ENCODE peak calls at places on chromosomes 1 and 21, in seven cellular contexts. One of them, this sample, is unnamed.

GRCh38 chr21:25903599-25903998 is 168.8 kb downstream of the GABPA start:
- DNase-seq in transverse colon: no peak
- DNase-seq in GM12892: no peak
- DNase-seq in H1: no peak
- DNase-seq in endothelial cell of umbilical vein: no peak
- DNase-seq in stomach: no peak
- DNase-seq in suprapubic skin: no peak
- DNase-seq in this sample: no peak

GRCh38 chr1:76336951-76337371 is 262.4 kb downstream of the ST6GALNAC3 start:
- DNase-seq in suprapubic skin: no peak
- DNase-seq in H1: no peak
- DNase-seq in transverse colon: peak
- DNase-seq in stomach: no peak
- DNase-seq in endothelial cell of umbilical vein: no peak
- DNase-seq in GM12892: no peak
- DNase-seq in this sample: no peak

GRCh38 chr1:172837816-172838680 is 179.1 kb downstream of the FASLG start:
- DNase-seq in endothelial cell of umbilical vein: no peak
- DNase-seq in transverse colon: no peak
- DNase-seq in stomach: no peak
- DNase-seq in H1: no peak
- DNase-seq in suprapubic skin: no peak
- DNase-seq in GM12892: no peak
- DNase-seq in this sample: no peak

GRCh38 chr1:7331926-7332535 is 439.1 kb upstream of the VAMP3 start:
- DNase-seq in stomach: no peak
- DNase-seq in transverse colon: no peak
- DNase-seq in H1: no peak
- DNase-seq in endothelial cell of umbilical vein: no peak
- DNase-seq in GM12892: no peak
- DNase-seq in suprapubic skin: peak
- DNase-seq in this sample: no peak

GRCh38 chr1:54864460-54865208 is 22.4 kb downstream of the DHCR24 start:
- DNase-seq in suprapubic skin: no peak
- DNase-seq in transverse colon: no peak
- DNase-seq in endothelial cell of umbilical vein: no peak
- DNase-seq in stomach: peak
- DNase-seq in GM12892: no peak
- DNase-seq in H1: no peak
- DNase-seq in this sample: no peak

GRCh38 chr1:229147086-229147485 is 123.8 kb upstream of the RAB4A start:
- DNase-seq in suprapubic skin: no peak
- DNase-seq in transverse colon: no peak
- DNase-seq in endothelial cell of umbilical vein: no peak
- DNase-seq in GM12892: no peak
- DNase-seq in stomach: no peak
- DNase-seq in H1: no peak
- DNase-seq in this sample: no peak

GRCh38 chr1:64895500-64895899 is 70.8 kb downstream of the JAK1 start:
- DNase-seq in stomach: no peak
- DNase-seq in endothelial cell of umbilical vein: no peak
- DNase-seq in suprapubic skin: no peak
- DNase-seq in GM12892: no peak
- DNase-seq in transverse colon: no peak
- DNase-seq in H1: no peak
- DNase-seq in this sample: no peak

GRCh38 chr1:61125263-61125662 is 42.9 kb downstream of the NFIA start:
- DNase-seq in H1: no peak
- DNase-seq in GM12892: no peak
- DNase-seq in endothelial cell of umbilical vein: peak
- DNase-seq in stomach: no peak
- DNase-seq in transverse colon: no peak
- DNase-seq in suprapubic skin: no peak
- DNase-seq in this sample: no peak

GRCh38 chr1:187042538-187042937 is 213.8 kb downstream of the PLA2G4A start:
- DNase-seq in H1: no peak
- DNase-seq in suprapubic skin: no peak
- DNase-seq in transverse colon: no peak
- DNase-seq in stomach: no peak
- DNase-seq in GM12892: no peak
- DNase-seq in endothelial cell of umbilical vein: no peak
- DNase-seq in this sample: no peak

GRCh38 chr1:114021665-114022099 is 42.4 kb downstream of the OLFML3 start:
- DNase-seq in stomach: no peak
- DNase-seq in suprapubic skin: no peak
- DNase-seq in transverse colon: no peak
- DNase-seq in GM12892: no peak
- DNase-seq in H1: no peak
- DNase-seq in endothelial cell of umbilical vein: no peak
- DNase-seq in this sample: no peak

GRCh38 chr1:201593200-201593828 is 54.4 kb downstream of the NAV1 start:
- DNase-seq in suprapubic skin: no peak
- DNase-seq in H1: no peak
- DNase-seq in GM12892: no peak
- DNase-seq in transverse colon: peak
- DNase-seq in stomach: no peak
- DNase-seq in endothelial cell of umbilical vein: peak
- DNase-seq in this sample: peak

GRCh38 chr1:175075572-175076568 is 8.2 kb downstream of the TNN start:
- DNase-seq in H1: no peak
- DNase-seq in GM12892: no peak
- DNase-seq in endothelial cell of umbilical vein: no peak
- DNase-seq in transverse colon: no peak
- DNase-seq in suprapubic skin: no peak
- DNase-seq in stomach: no peak
- DNase-seq in this sample: no peak

GRCh38 chr21:41148798-41149197 is 19.2 kb upstream of the BACE2 start:
- DNase-seq in GM12892: no peak
- DNase-seq in suprapubic skin: no peak
- DNase-seq in stomach: no peak
- DNase-seq in endothelial cell of umbilical vein: no peak
- DNase-seq in transverse colon: no peak
- DNase-seq in H1: no peak
- DNase-seq in this sample: no peak

GRCh38 chr21:44800103-44800502 is 1.5 kb downstream of the UBE2G2 start:
- DNase-seq in H1: no peak
- DNase-seq in stomach: peak
- DNase-seq in suprapubic skin: no peak
- DNase-seq in transverse colon: no peak
- DNase-seq in GM12892: no peak
- DNase-seq in endothelial cell of umbilical vein: peak
- DNase-seq in this sample: no peak

GRCh38 chr1:65066766-65067490 is 81.1 kb upstream of the AK4 start:
- DNase-seq in endothelial cell of umbilical vein: peak
- DNase-seq in suprapubic skin: peak
- DNase-seq in stomach: peak
- DNase-seq in H1: peak
- DNase-seq in transverse colon: peak
- DNase-seq in GM12892: peak
- DNase-seq in this sample: no peak

GRCh38 chr1:85582687-85583354 is 2.3 kb downstream of the CCN1 start:
- DNase-seq in H1: peak
- DNase-seq in transverse colon: no peak
- DNase-seq in endothelial cell of umbilical vein: peak
- DNase-seq in stomach: no peak
- DNase-seq in suprapubic skin: no peak
- DNase-seq in GM12892: no peak
- DNase-seq in this sample: peak

GRCh38 chr1:231550448-231550781 is 21.9 kb downstream of the TSNAX start:
- DNase-seq in endothelial cell of umbilical vein: no peak
- DNase-seq in GM12892: no peak
- DNase-seq in suprapubic skin: no peak
- DNase-seq in stomach: no peak
- DNase-seq in transverse colon: no peak
- DNase-seq in H1: no peak
- DNase-seq in this sample: no peak

DNA sequence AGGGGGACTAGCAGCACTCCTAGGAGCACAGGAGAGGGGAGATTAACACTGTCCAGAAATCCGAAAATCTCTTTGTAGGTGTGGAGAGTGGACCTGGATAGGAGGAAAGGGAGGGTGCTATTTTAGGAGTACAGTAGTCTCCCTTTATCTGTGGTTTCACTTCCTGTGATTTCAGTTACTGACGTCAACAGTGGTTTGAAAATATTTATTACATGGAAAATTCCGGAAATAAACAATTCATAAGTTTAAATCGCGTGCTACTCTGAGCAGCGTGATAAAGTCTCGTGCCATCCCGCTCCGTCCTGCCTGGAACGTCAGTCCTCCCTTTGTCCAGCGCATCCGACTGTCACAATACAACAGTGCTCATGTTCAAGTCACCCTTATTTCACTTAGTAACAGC is 6.6 kb upstream of the IL24 start:
- DNase-seq in stomach: no peak
- DNase-seq in suprapubic skin: no peak
- DNase-seq in endothelial cell of umbilical vein: no peak
- DNase-seq in transverse colon: peak
- DNase-seq in GM12892: no peak
- DNase-seq in H1: peak
- DNase-seq in this sample: no peak
- TF ChIP-seq POLR2AphosphoS5 in stomach: no peak
- TF ChIP-seq POLR2AphosphoS5 in suprapubic skin: no peak
- TF ChIP-seq POLR2AphosphoS5 in endothelial cell of umbilical vein: no peak
- TF ChIP-seq POLR2AphosphoS5 in transverse colon: no peak
- TF ChIP-seq POLR2AphosphoS5 in GM12892: no peak
- TF ChIP-seq POLR2AphosphoS5 in H1: no peak
- TF ChIP-seq POLR2AphosphoS5 in this sample: no peak

GRCh38 chr1:227542153-227543120 is 20.9 kb upstream of the ZNF678 start:
- DNase-seq in transverse colon: peak
- DNase-seq in H1: peak
- DNase-seq in GM12892: peak
- DNase-seq in stomach: peak
- DNase-seq in endothelial cell of umbilical vein: peak
- DNase-seq in suprapubic skin: peak
- DNase-seq in this sample: no peak
- TF ChIP-seq POLR2AphosphoS5 in transverse colon: peak
- TF ChIP-seq POLR2AphosphoS5 in H1: no peak
- TF ChIP-seq POLR2AphosphoS5 in GM12892: no peak
- TF ChIP-seq POLR2AphosphoS5 in stomach: peak
- TF ChIP-seq POLR2AphosphoS5 in endothelial cell of umbilical vein: peak
- TF ChIP-seq POLR2AphosphoS5 in suprapubic skin: no peak
- TF ChIP-seq POLR2AphosphoS5 in this sample: peak

DNA sequence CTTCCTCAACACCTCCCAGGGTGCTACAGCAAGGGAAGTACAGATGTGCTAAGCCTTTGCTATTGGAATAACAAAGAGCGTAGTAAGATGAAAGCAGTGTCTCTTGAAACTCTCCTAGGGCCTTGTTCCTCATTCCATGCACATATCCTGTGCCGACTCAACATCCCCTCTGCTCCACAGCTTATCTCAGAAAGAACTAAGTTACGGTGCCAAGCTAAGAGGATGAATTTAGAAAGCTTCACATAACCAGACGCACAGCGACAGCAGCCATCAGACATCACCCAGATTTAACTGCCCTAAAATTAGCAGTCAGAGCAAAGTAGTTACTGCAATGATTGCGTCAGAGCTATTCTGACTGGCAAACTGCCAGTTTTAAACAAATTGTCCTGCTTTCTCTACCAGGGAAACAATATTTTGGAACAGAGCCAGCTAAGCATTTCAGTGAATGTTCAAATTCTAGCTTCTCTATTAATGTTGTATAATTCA is 9.5 kb downstream of the SIPA1L2 start:
- DNase-seq in stomach: no peak
- DNase-seq in H1: no peak
- DNase-seq in GM12892: no peak
- DNase-seq in endothelial cell of umbilical vein: peak
- DNase-seq in transverse colon: peak
- DNase-seq in suprapubic skin: no peak
- DNase-seq in this sample: no peak
- TF ChIP-seq POLR2AphosphoS5 in stomach: peak
- TF ChIP-seq POLR2AphosphoS5 in H1: no peak
- TF ChIP-seq POLR2AphosphoS5 in GM12892: no peak
- TF ChIP-seq POLR2AphosphoS5 in endothelial cell of umbilical vein: no peak
- TF ChIP-seq POLR2AphosphoS5 in transverse colon: peak
- TF ChIP-seq POLR2AphosphoS5 in suprapubic skin: peak
- TF ChIP-seq POLR2AphosphoS5 in this sample: no peak

GRCh38 chr1:1021010-1021845 is 1.3 kb downstream of the AGRN start:
- DNase-seq in suprapubic skin: no peak
- DNase-seq in stomach: peak
- DNase-seq in transverse colon: peak
- DNase-seq in H1: no peak
- DNase-seq in GM12892: no peak
- DNase-seq in endothelial cell of umbilical vein: peak
- DNase-seq in this sample: no peak
- TF ChIP-seq POLR2AphosphoS5 in suprapubic skin: no peak
- TF ChIP-seq POLR2AphosphoS5 in stomach: no peak
- TF ChIP-seq POLR2AphosphoS5 in transverse colon: no peak
- TF ChIP-seq POLR2AphosphoS5 in H1: no peak
- TF ChIP-seq POLR2AphosphoS5 in GM12892: no peak
- TF ChIP-seq POLR2AphosphoS5 in endothelial cell of umbilical vein: peak
- TF ChIP-seq POLR2AphosphoS5 in this sample: no peak

GRCh38 chr1:212916395-212917133 is 33.8 kb upstream of the VASH2 start:
- DNase-seq in transverse colon: peak
- DNase-seq in suprapubic skin: no peak
- DNase-seq in stomach: peak
- DNase-seq in H1: peak
- DNase-seq in GM12892: no peak
- DNase-seq in endothelial cell of umbilical vein: peak
- DNase-seq in this sample: no peak
- TF ChIP-seq POLR2AphosphoS5 in transverse colon: no peak
- TF ChIP-seq POLR2AphosphoS5 in suprapubic skin: no peak
- TF ChIP-seq POLR2AphosphoS5 in stomach: no peak
- TF ChIP-seq POLR2AphosphoS5 in H1: no peak
- TF ChIP-seq POLR2AphosphoS5 in GM12892: no peak
- TF ChIP-seq POLR2AphosphoS5 in endothelial cell of umbilical vein: no peak
- TF ChIP-seq POLR2AphosphoS5 in this sample: no peak

DNA sequence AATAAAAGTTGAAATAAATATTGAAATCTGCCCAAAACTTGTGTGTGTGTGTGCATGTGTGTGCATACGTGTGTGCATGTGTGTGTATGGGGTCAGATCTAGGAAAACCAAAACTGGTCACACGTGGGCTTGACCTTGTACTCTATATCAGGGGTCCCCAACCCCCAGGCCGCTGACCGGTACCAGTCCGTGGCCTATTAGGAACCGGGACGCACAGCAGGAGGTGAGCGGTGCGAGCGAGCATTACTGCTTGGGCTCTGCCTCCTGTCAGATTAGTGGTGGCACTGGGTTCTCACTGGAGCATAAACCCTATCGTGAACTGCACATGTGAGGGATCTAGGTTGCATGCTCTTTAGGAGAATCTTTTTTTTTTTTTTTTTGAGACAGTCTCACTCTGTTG is 8.7 kb downstream of the DOP1B start:
- DNase-seq in stomach: no peak
- DNase-seq in suprapubic skin: no peak
- DNase-seq in H1: no peak
- DNase-seq in transverse colon: no peak
- DNase-seq in endothelial cell of umbilical vein: no peak
- DNase-seq in GM12892: no peak
- DNase-seq in this sample: no peak
- TF ChIP-seq POLR2AphosphoS5 in stomach: no peak
- TF ChIP-seq POLR2AphosphoS5 in suprapubic skin: no peak
- TF ChIP-seq POLR2AphosphoS5 in H1: no peak
- TF ChIP-seq POLR2AphosphoS5 in transverse colon: no peak
- TF ChIP-seq POLR2AphosphoS5 in endothelial cell of umbilical vein: no peak
- TF ChIP-seq POLR2AphosphoS5 in GM12892: no peak
- TF ChIP-seq POLR2AphosphoS5 in this sample: no peak

This sample was measured in Panc1.